ENCODE peak calls at places on chromosomes 11 and 22, in nine cellular contexts. X is uterus; F is heart left ventricle; A is Karpas-422; Z is heart right ventricle; R is mammary epithelial cell; N is GM23248; B is tibial artery; P is CD8-positive, alpha-beta T cell. Q is an unnamed sample. For H3K4me1, the result is how much of the 10 kb centered on the place peaks cover.

GRCh38 chr11:6576471-6577373 is 26.7 kb downstream of the RRP8 start:
- DNase-seq in X (peak), F (peak), A (no peak), Z (peak), R (no peak), N (peak), B (no peak), P (no peak), Q (no peak)

GRCh38 chr11:86021390-86021789 is 47.5 kb downstream of the PICALM start:
- DNase-seq in X (no peak), F (no peak), A (no peak), Z (no peak), R (no peak), N (no peak), B (no peak), P (no peak), Q (no peak)

GRCh38 chr11:35735903-35736302 is 73.3 kb downstream of the TRIM44 start:
- DNase-seq in X (no peak), F (no peak), A (no peak), Z (no peak), R (no peak), N (no peak), B (no peak), P (no peak), Q (no peak)

GRCh38 chr22:19827341-19828034 is 27.2 kb downstream of the GNB1L start:
- DNase-seq in X (no peak), F (no peak), A (no peak), Z (no peak), R (no peak), N (no peak), B (no peak), P (no peak), Q (no peak)

GRCh38 chr11:44000731-44001130 is 47.0 kb upstream of the ACCSL start:
- DNase-seq in X (no peak), F (no peak), A (no peak), Z (no peak), R (no peak), N (no peak), B (no peak), P (no peak), Q (no peak)

GRCh38 chr11:2517016-2517385 is 72.2 kb downstream of the KCNQ1 start:
- DNase-seq in X (peak), F (peak), A (no peak), Z (no peak), R (no peak), N (no peak), B (peak), P (no peak), Q (peak)

GRCh38 chr22:26718905-26719304 is 61.5 kb downstream of the MIAT start:
- DNase-seq in X (no peak), F (no peak), A (no peak), Z (no peak), R (peak), N (peak), B (no peak), P (no peak), Q (no peak)

GRCh38 chr11:64206457-64207246 is at the start of gene FERMT3:
- DNase-seq in X (no peak), F (peak), A (peak), Z (peak), R (no peak), N (no peak), B (peak), P (peak), Q (peak)

GRCh38 chr11:68750197-68750987 is 928 bp downstream of the TESMIN start:
- DNase-seq in X (no peak), F (no peak), A (no peak), Z (no peak), R (no peak), N (no peak), B (peak), P (no peak), Q (peak)

GRCh38 chr11:83726316-83726715 is 440.1 kb upstream of the CCDC90B start:
- DNase-seq in X (no peak), F (no peak), A (no peak), Z (no peak), R (no peak), N (no peak), B (no peak), P (no peak), Q (no peak)

GRCh38 chr11:83722392-83722791 is 436.2 kb upstream of the CCDC90B start:
- DNase-seq in X (no peak), F (no peak), A (no peak), Z (no peak), R (no peak), N (no peak), B (no peak), P (no peak), Q (no peak)

GRCh38 chr11:83725161-83725560 is 439.0 kb upstream of the CCDC90B start:
- DNase-seq in X (no peak), F (no peak), A (no peak), Z (no peak), R (no peak), N (peak), B (no peak), P (no peak), Q (no peak)

GRCh38 chr11:83725718-83726117 is 439.6 kb upstream of the CCDC90B start:
- DNase-seq in X (no peak), F (no peak), A (peak), Z (peak), R (no peak), N (no peak), B (no peak), P (no peak), Q (no peak)

GRCh38 chr11:83724704-83725114 is 438.5 kb upstream of the CCDC90B start:
- DNase-seq in X (peak), F (no peak), A (no peak), Z (peak), R (peak), N (peak), B (no peak), P (no peak), Q (no peak)
- H3K4me1 ChIP-seq in X (under half), F (under half), A (under half), Z (under half), R (under half), N (under half), B (under half), P (under half), Q (under half)

DNA sequence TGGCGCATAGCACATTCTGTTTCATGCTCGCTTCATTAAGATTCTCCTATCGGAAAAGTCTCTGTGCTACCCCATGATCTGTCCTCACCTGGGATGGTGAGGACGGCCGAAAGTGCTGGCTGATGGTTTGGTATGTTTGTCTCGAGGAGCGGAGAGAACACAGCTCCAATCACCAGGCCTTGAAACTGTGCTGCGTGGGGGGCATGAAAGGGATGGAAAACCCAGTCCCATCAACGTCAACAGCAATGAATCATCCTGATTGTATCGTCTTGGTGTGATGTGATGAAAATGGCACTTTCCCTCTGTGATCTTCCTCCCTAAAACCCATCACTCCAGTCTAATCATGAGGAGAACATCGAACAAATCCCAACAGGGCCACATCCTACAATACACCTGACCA is 8.4 kb downstream of the FXYD6 start:
- DNase-seq in X (no peak), F (no peak), A (no peak), Z (no peak), R (no peak), N (no peak), B (no peak), P (no peak), Q (no peak)
- H3K27ac ChIP-seq in X (peak), F (peak), A (no peak), Z (no peak), R (no peak), N (no peak), B (no peak), P (no peak), Q (no peak)

GRCh38 chr11:119371778-119372182 is 9.7 kb downstream of the USP2 start:
- DNase-seq in X (no peak), F (no peak), A (peak), Z (peak), R (no peak), N (no peak), B (no peak), P (no peak), Q (peak)
- H3K4me1 ChIP-seq in X (under half), F (half or more), A (half or more), Z (half or more), R (under half), N (under half), B (half or more), P (under half), Q (under half)

GRCh38 chr11:76789443-76789719 is 6.2 kb downstream of the TSKU start:
- DNase-seq in X (no peak), F (no peak), A (no peak), Z (no peak), R (no peak), N (no peak), B (no peak), P (no peak), Q (no peak)
- H3K27ac ChIP-seq in X (peak), F (no peak), A (no peak), Z (no peak), R (peak), N (no peak), B (peak), P (no peak), Q (no peak)

GRCh38 chr22:41857860-41858199 is 24.9 kb downstream of the SREBF2 start:
- DNase-seq in X (no peak), F (no peak), A (no peak), Z (no peak), R (no peak), N (no peak), B (no peak), P (no peak), Q (no peak)
- H3K4me1 ChIP-seq in X (under half), F (under half), A (half or more), Z (half or more), R (half or more), N (half or more), B (under half), P (under half), Q (under half)

DNA sequence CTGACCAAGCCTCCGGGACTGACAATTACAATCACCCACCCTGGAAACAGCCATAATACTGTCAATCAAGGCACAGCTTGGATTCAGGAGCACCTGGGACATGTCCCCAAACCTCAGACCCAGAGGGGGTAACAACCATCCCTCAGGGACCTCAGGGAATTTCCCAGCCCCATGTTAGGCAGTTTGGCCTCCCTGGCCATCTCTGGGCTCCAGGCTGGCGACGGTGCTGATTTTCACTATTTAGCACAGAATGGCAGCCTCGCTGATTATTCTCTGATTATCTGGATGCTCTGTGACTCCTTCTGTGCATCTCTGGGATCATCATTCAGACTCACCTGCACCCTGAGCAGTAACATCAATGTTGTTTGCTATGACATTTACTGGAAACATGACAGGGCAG is 45.8 kb upstream of the VPREB1 start:
- DNase-seq in X (no peak), F (no peak), A (no peak), Z (no peak), R (no peak), N (no peak), B (no peak), P (no peak), Q (no peak)
- H3K27ac ChIP-seq in X (no peak), F (no peak), A (no peak), Z (no peak), R (no peak), N (no peak), B (no peak), P (no peak), Q (no peak)

DNA sequence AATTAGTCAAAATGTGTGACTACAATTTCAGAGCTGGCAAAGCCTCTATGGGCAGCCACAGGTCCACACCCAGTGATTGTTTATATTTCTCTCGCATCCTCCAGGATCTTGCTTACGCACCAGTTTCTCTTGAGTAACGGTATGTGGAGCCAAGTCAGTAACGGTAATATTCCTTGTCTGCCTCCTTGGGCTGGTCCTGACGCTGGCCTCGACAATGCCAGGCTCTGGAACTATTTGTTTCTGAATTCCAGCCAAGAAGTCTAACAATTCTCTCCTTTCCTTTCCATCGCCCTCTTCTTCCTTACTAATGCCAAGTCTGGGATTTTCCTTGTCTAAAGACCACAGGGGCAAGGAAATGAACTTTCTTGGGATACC is 10.0 kb upstream of the NUP160 start:
- DNase-seq in X (no peak), F (no peak), A (no peak), Z (no peak), R (peak), N (peak), B (peak), P (no peak), Q (no peak)
- H3K4me1 ChIP-seq in X (under half), F (under half), A (half or more), Z (under half), R (under half), N (under half), B (under half), P (under half), Q (under half)

DNA sequence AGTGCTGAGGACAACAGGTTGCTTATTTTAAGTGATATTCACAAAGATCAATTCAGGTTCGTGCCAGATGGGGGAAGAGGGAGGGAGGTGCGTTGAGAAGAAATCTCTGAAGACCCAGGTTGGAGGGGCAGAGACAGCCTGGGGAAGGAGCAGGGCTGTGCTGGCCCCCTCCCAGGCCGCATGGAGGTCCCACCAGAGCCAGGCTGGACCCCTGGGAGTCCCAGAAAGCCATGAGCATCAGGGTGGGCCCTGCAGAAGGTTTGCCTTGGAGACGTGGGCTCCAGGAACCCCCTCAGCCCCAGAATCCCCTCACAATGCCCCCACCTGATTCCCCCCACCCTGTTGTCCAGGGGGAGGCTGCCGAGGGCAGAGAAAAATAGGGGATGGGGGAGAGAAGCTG is 47.3 kb downstream of the IGLL1 start:
- DNase-seq in X (no peak), F (no peak), A (no peak), Z (no peak), R (no peak), N (no peak), B (no peak), P (no peak), Q (peak)
- H3K27ac ChIP-seq in X (no peak), F (no peak), A (no peak), Z (no peak), R (no peak), N (no peak), B (no peak), P (no peak), Q (no peak)

Q was measured in aorta.